ENCODE peak calls at places on chromosomes 1 and 21, in nine cellular contexts. One of them, this sample, is unnamed.
A peak's percentile ranks its signal among the peaks of the same experiment; 100 is the strongest.

GRCh38 chr1:53656062-53656915 is 82.7 kb downstream of the GLIS1 start:
- DNase-seq in RKO: no peak
- DNase-seq in iPS-NIHi11: no peak
- DNase-seq in adipocyte: peak; percentile 90
- DNase-seq in DMS 273 treated with DMSO at 0.1 percent for 48 hours: no peak
- DNase-seq in neural progenitor cell: no peak
- DNase-seq in A549: no peak
- DNase-seq in esophagus squamous epithelium: no peak
- DNase-seq in EL: peak; percentile 89
- DNase-seq in this sample: peak; percentile 43

GRCh38 chr1:175865041-175865766 is 121.8 kb upstream of the TNR start:
- DNase-seq in RKO: no peak
- DNase-seq in iPS-NIHi11: peak; percentile 69
- DNase-seq in adipocyte: peak; percentile 3
- DNase-seq in DMS 273 treated with DMSO at 0.1 percent for 48 hours: no peak
- DNase-seq in neural progenitor cell: peak; percentile 40
- DNase-seq in A549: no peak
- DNase-seq in esophagus squamous epithelium: no peak
- DNase-seq in EL: no peak
- DNase-seq in this sample: no peak

GRCh38 chr1:217895817-217896216 is 264.7 kb downstream of the SPATA17 start:
- DNase-seq in RKO: no peak
- DNase-seq in iPS-NIHi11: no peak
- DNase-seq in adipocyte: no peak
- DNase-seq in DMS 273 treated with DMSO at 0.1 percent for 48 hours: no peak
- DNase-seq in neural progenitor cell: peak; percentile 3
- DNase-seq in A549: no peak
- DNase-seq in esophagus squamous epithelium: no peak
- DNase-seq in EL: no peak
- DNase-seq in this sample: no peak

GRCh38 chr1:16324456-16324890 is 27.8 kb downstream of the FBXO42 start:
- DNase-seq in RKO: peak; percentile 43
- DNase-seq in iPS-NIHi11: no peak
- DNase-seq in adipocyte: peak; percentile 87
- DNase-seq in DMS 273 treated with DMSO at 0.1 percent for 48 hours: no peak
- DNase-seq in neural progenitor cell: no peak
- DNase-seq in A549: no peak
- DNase-seq in esophagus squamous epithelium: no peak
- DNase-seq in EL: peak; percentile 77
- DNase-seq in this sample: peak; percentile 52

GRCh38 chr1:212254853-212255363 is 30.3 kb upstream of the PPP2R5A start:
- DNase-seq in RKO: no peak
- DNase-seq in iPS-NIHi11: no peak
- DNase-seq in adipocyte: peak; percentile 17
- DNase-seq in DMS 273 treated with DMSO at 0.1 percent for 48 hours: no peak
- DNase-seq in neural progenitor cell: no peak
- DNase-seq in A549: peak; percentile 44
- DNase-seq in esophagus squamous epithelium: no peak
- DNase-seq in EL: no peak
- DNase-seq in this sample: no peak

GRCh38 chr21:34502480-34503106 is 9.4 kb downstream of the KCNE1 start:
- DNase-seq in RKO: no peak
- DNase-seq in iPS-NIHi11: no peak
- DNase-seq in adipocyte: no peak
- DNase-seq in DMS 273 treated with DMSO at 0.1 percent for 48 hours: no peak
- DNase-seq in neural progenitor cell: no peak
- DNase-seq in A549: no peak
- DNase-seq in esophagus squamous epithelium: no peak
- DNase-seq in EL: no peak
- DNase-seq in this sample: no peak

GRCh38 chr1:20324704-20325406 is 34.2 kb downstream of the VWA5B1 start:
- DNase-seq in RKO: no peak
- DNase-seq in iPS-NIHi11: peak; percentile 54
- DNase-seq in adipocyte: no peak
- DNase-seq in DMS 273 treated with DMSO at 0.1 percent for 48 hours: no peak
- DNase-seq in neural progenitor cell: no peak
- DNase-seq in A549: no peak
- DNase-seq in esophagus squamous epithelium: no peak
- DNase-seq in EL: no peak
- DNase-seq in this sample: no peak

GRCh38 chr21:44407493-44407892 is 47.8 kb upstream of the LRRC3 start:
- DNase-seq in RKO: no peak
- DNase-seq in iPS-NIHi11: no peak
- DNase-seq in adipocyte: no peak
- DNase-seq in DMS 273 treated with DMSO at 0.1 percent for 48 hours: no peak
- DNase-seq in neural progenitor cell: peak; percentile 0
- DNase-seq in A549: no peak
- DNase-seq in esophagus squamous epithelium: no peak
- DNase-seq in EL: no peak
- DNase-seq in this sample: peak; percentile 35

GRCh38 chr1:100631015-100631521 is 88.5 kb upstream of the VCAM1 start:
- DNase-seq in RKO: no peak
- DNase-seq in iPS-NIHi11: no peak
- DNase-seq in adipocyte: peak; percentile 39
- DNase-seq in DMS 273 treated with DMSO at 0.1 percent for 48 hours: no peak
- DNase-seq in neural progenitor cell: no peak
- DNase-seq in A549: no peak
- DNase-seq in esophagus squamous epithelium: no peak
- DNase-seq in EL: peak; percentile 99
- DNase-seq in this sample: no peak

GRCh38 chr1:30919025-30919881 is 10.7 kb upstream of the SDC3 start:
- DNase-seq in RKO: peak; percentile 61
- DNase-seq in iPS-NIHi11: no peak
- DNase-seq in adipocyte: peak; percentile 41
- DNase-seq in DMS 273 treated with DMSO at 0.1 percent for 48 hours: peak; percentile 9
- DNase-seq in neural progenitor cell: no peak
- DNase-seq in A549: no peak
- DNase-seq in esophagus squamous epithelium: no peak
- DNase-seq in EL: peak; percentile 66
- DNase-seq in this sample: peak; percentile 55

GRCh38 chr1:76294470-76295194 is 220.1 kb downstream of the ST6GALNAC3 start:
- DNase-seq in RKO: no peak
- DNase-seq in iPS-NIHi11: no peak
- DNase-seq in adipocyte: no peak
- DNase-seq in DMS 273 treated with DMSO at 0.1 percent for 48 hours: no peak
- DNase-seq in neural progenitor cell: no peak
- DNase-seq in A549: no peak
- DNase-seq in esophagus squamous epithelium: no peak
- DNase-seq in EL: no peak
- DNase-seq in this sample: peak; percentile 70

GRCh38 chr21:41562101-41563000 is 54.4 kb upstream of the TMPRSS2 start:
- DNase-seq in RKO: no peak
- DNase-seq in iPS-NIHi11: no peak
- DNase-seq in adipocyte: peak; percentile 14
- DNase-seq in DMS 273 treated with DMSO at 0.1 percent for 48 hours: no peak
- DNase-seq in neural progenitor cell: no peak
- DNase-seq in A549: no peak
- DNase-seq in esophagus squamous epithelium: no peak
- DNase-seq in EL: peak; percentile 65
- DNase-seq in this sample: no peak

GRCh38 chr1:39098569-39099250 is 72.6 kb downstream of the NDUFS5 start:
- DNase-seq in RKO: peak; percentile 96
- DNase-seq in iPS-NIHi11: peak; percentile 97
- DNase-seq in adipocyte: peak; percentile 92
- DNase-seq in DMS 273 treated with DMSO at 0.1 percent for 48 hours: peak; percentile 100
- DNase-seq in neural progenitor cell: peak; percentile 99
- DNase-seq in A549: peak; percentile 93
- DNase-seq in esophagus squamous epithelium: no peak
- DNase-seq in EL: peak; percentile 96
- DNase-seq in this sample: peak; percentile 96

GRCh38 chr1:231376101-231376500 is 38.0 kb downstream of the SPRTN start:
- DNase-seq in RKO: peak; percentile 41
- DNase-seq in iPS-NIHi11: no peak
- DNase-seq in adipocyte: no peak
- DNase-seq in DMS 273 treated with DMSO at 0.1 percent for 48 hours: no peak
- DNase-seq in neural progenitor cell: no peak
- DNase-seq in A549: peak; percentile 46
- DNase-seq in esophagus squamous epithelium: no peak
- DNase-seq in EL: peak; percentile 42
- DNase-seq in this sample: no peak

GRCh38 chr1:8814870-8815269 is 2.6 kb downstream of the RERE start:
- DNase-seq in RKO: no peak
- DNase-seq in iPS-NIHi11: peak; percentile 42
- DNase-seq in adipocyte: no peak
- DNase-seq in DMS 273 treated with DMSO at 0.1 percent for 48 hours: no peak
- DNase-seq in neural progenitor cell: peak; percentile 72
- DNase-seq in A549: no peak
- DNase-seq in esophagus squamous epithelium: no peak
- DNase-seq in EL: no peak
- DNase-seq in this sample: peak; percentile 29

GRCh38 chr1:31626451-31627202 is 9.1 kb downstream of the HCRTR1 start:
- DNase-seq in RKO: no peak
- DNase-seq in iPS-NIHi11: peak; percentile 50
- DNase-seq in adipocyte: peak; percentile 63
- DNase-seq in DMS 273 treated with DMSO at 0.1 percent for 48 hours: peak; percentile 60
- DNase-seq in neural progenitor cell: peak; percentile 41
- DNase-seq in A549: no peak
- DNase-seq in esophagus squamous epithelium: no peak
- DNase-seq in EL: peak; percentile 66
- DNase-seq in this sample: no peak

GRCh38 chr1:171251042-171251740 is 2.9 kb downstream of the FMO1 start:
- DNase-seq in RKO: peak; percentile 48
- DNase-seq in iPS-NIHi11: no peak
- DNase-seq in adipocyte: peak; percentile 56
- DNase-seq in DMS 273 treated with DMSO at 0.1 percent for 48 hours: no peak
- DNase-seq in neural progenitor cell: peak; percentile 51
- DNase-seq in A549: no peak
- DNase-seq in esophagus squamous epithelium: no peak
- DNase-seq in EL: peak; percentile 66
- DNase-seq in this sample: peak; percentile 37

GRCh38 chr1:8698012-8698411 is 119.4 kb downstream of the RERE start:
- DNase-seq in RKO: no peak
- DNase-seq in iPS-NIHi11: no peak
- DNase-seq in adipocyte: no peak
- DNase-seq in DMS 273 treated with DMSO at 0.1 percent for 48 hours: no peak
- DNase-seq in neural progenitor cell: no peak
- DNase-seq in A549: no peak
- DNase-seq in esophagus squamous epithelium: no peak
- DNase-seq in EL: no peak
- DNase-seq in this sample: no peak

GRCh38 chr1:78760858-78761257 is 111.2 kb downstream of the IFI44 start:
- DNase-seq in RKO: no peak
- DNase-seq in iPS-NIHi11: no peak
- DNase-seq in adipocyte: peak; percentile 2
- DNase-seq in DMS 273 treated with DMSO at 0.1 percent for 48 hours: no peak
- DNase-seq in neural progenitor cell: no peak
- DNase-seq in A549: peak; percentile 4
- DNase-seq in esophagus squamous epithelium: no peak
- DNase-seq in EL: peak; percentile 53
- DNase-seq in this sample: peak; percentile 14

GRCh38 chr1:33039840-33040239 is 3.2 kb upstream of the AK2 start:
- DNase-seq in RKO: no peak
- DNase-seq in iPS-NIHi11: no peak
- DNase-seq in adipocyte: no peak
- DNase-seq in DMS 273 treated with DMSO at 0.1 percent for 48 hours: no peak
- DNase-seq in neural progenitor cell: no peak
- DNase-seq in A549: no peak
- DNase-seq in esophagus squamous epithelium: no peak
- DNase-seq in EL: no peak
- DNase-seq in this sample: no peak

GRCh38 chr1:167467126-167467725 is 51.1 kb downstream of the CD247 start:
- DNase-seq in RKO: no peak
- DNase-seq in iPS-NIHi11: no peak
- DNase-seq in adipocyte: no peak
- DNase-seq in DMS 273 treated with DMSO at 0.1 percent for 48 hours: no peak
- DNase-seq in neural progenitor cell: no peak
- DNase-seq in A549: peak; percentile 17
- DNase-seq in esophagus squamous epithelium: no peak
- DNase-seq in EL: no peak
- DNase-seq in this sample: no peak

GRCh38 chr1:145962157-145963102 is 1.9 kb downstream of the ANKRD34A start:
- DNase-seq in RKO: peak; percentile 54
- DNase-seq in iPS-NIHi11: no peak
- DNase-seq in adipocyte: peak; percentile 67
- DNase-seq in DMS 273 treated with DMSO at 0.1 percent for 48 hours: no peak
- DNase-seq in neural progenitor cell: peak; percentile 30
- DNase-seq in A549: no peak
- DNase-seq in esophagus squamous epithelium: no peak
- DNase-seq in EL: peak; percentile 44
- DNase-seq in this sample: peak; percentile 54

GRCh38 chr1:56844709-56845108 is 9.9 kb upstream of the C8A start:
- DNase-seq in RKO: no peak
- DNase-seq in iPS-NIHi11: no peak
- DNase-seq in adipocyte: no peak
- DNase-seq in DMS 273 treated with DMSO at 0.1 percent for 48 hours: no peak
- DNase-seq in neural progenitor cell: no peak
- DNase-seq in A549: no peak
- DNase-seq in esophagus squamous epithelium: no peak
- DNase-seq in EL: no peak
- DNase-seq in this sample: no peak

GRCh38 chr1:88061830-88062177 is 622.3 kb upstream of the PKN2 start:
- DNase-seq in RKO: no peak
- DNase-seq in iPS-NIHi11: no peak
- DNase-seq in adipocyte: no peak
- DNase-seq in DMS 273 treated with DMSO at 0.1 percent for 48 hours: no peak
- DNase-seq in neural progenitor cell: no peak
- DNase-seq in A549: no peak
- DNase-seq in esophagus squamous epithelium: no peak
- DNase-seq in EL: peak; percentile 6
- DNase-seq in this sample: no peak

GRCh38 chr1:239858058-239858457 is 233.6 kb upstream of the FMN2 start:
- DNase-seq in RKO: no peak
- DNase-seq in iPS-NIHi11: no peak
- DNase-seq in adipocyte: peak; percentile 5
- DNase-seq in DMS 273 treated with DMSO at 0.1 percent for 48 hours: no peak
- DNase-seq in neural progenitor cell: peak; percentile 71
- DNase-seq in A549: peak; percentile 17
- DNase-seq in esophagus squamous epithelium: no peak
- DNase-seq in EL: peak; percentile 32
- DNase-seq in this sample: peak; percentile 66

GRCh38 chr1:203026666-203027663 is 674 bp downstream of the PPFIA4 start:
- DNase-seq in RKO: no peak
- DNase-seq in iPS-NIHi11: peak; percentile 51
- DNase-seq in adipocyte: no peak
- DNase-seq in DMS 273 treated with DMSO at 0.1 percent for 48 hours: no peak
- DNase-seq in neural progenitor cell: no peak
- DNase-seq in A549: no peak
- DNase-seq in esophagus squamous epithelium: no peak
- DNase-seq in EL: no peak
- DNase-seq in this sample: no peak

GRCh38 chr1:51236548-51237312 is 657 bp downstream of the RNF11 start:
- DNase-seq in RKO: peak; percentile 49
- DNase-seq in iPS-NIHi11: peak; percentile 46
- DNase-seq in adipocyte: peak; percentile 78
- DNase-seq in DMS 273 treated with DMSO at 0.1 percent for 48 hours: no peak
- DNase-seq in neural progenitor cell: peak; percentile 63
- DNase-seq in A549: no peak
- DNase-seq in esophagus squamous epithelium: no peak
- DNase-seq in EL: peak; percentile 45
- DNase-seq in this sample: peak; percentile 50

GRCh38 chr1:2350911-2351655 is 40.3 kb downstream of the MORN1 start:
- DNase-seq in RKO: no peak
- DNase-seq in iPS-NIHi11: no peak
- DNase-seq in adipocyte: no peak
- DNase-seq in DMS 273 treated with DMSO at 0.1 percent for 48 hours: no peak
- DNase-seq in neural progenitor cell: no peak
- DNase-seq in A549: no peak
- DNase-seq in esophagus squamous epithelium: no peak
- DNase-seq in EL: no peak
- DNase-seq in this sample: no peak

GRCh38 chr1:63405021-63405420 is 37.6 kb downstream of the ALG6 start:
- DNase-seq in RKO: no peak
- DNase-seq in iPS-NIHi11: peak; percentile 24
- DNase-seq in adipocyte: no peak
- DNase-seq in DMS 273 treated with DMSO at 0.1 percent for 48 hours: no peak
- DNase-seq in neural progenitor cell: no peak
- DNase-seq in A549: no peak
- DNase-seq in esophagus squamous epithelium: no peak
- DNase-seq in EL: no peak
- DNase-seq in this sample: no peak

GRCh38 chr1:214935258-214935657 is 147.3 kb upstream of the KCNK2 start:
- DNase-seq in RKO: no peak
- DNase-seq in iPS-NIHi11: no peak
- DNase-seq in adipocyte: no peak
- DNase-seq in DMS 273 treated with DMSO at 0.1 percent for 48 hours: no peak
- DNase-seq in neural progenitor cell: no peak
- DNase-seq in A549: no peak
- DNase-seq in esophagus squamous epithelium: no peak
- DNase-seq in EL: no peak
- DNase-seq in this sample: no peak

GRCh38 chr1:16026723-16027484 is 5.1 kb downstream of the CLCNKA start:
- DNase-seq in RKO: no peak
- DNase-seq in iPS-NIHi11: peak; percentile 88
- DNase-seq in adipocyte: peak; percentile 42
- DNase-seq in DMS 273 treated with DMSO at 0.1 percent for 48 hours: no peak
- DNase-seq in neural progenitor cell: peak; percentile 94
- DNase-seq in A549: no peak
- DNase-seq in esophagus squamous epithelium: no peak
- DNase-seq in EL: peak; percentile 30
- DNase-seq in this sample: peak; percentile 91

This sample was measured in A673.